ENCODE peak calls at places on chromosomes 2 and 18, in four cellular contexts. I is WTC11, X is K562, R is HepG2. Q is an unnamed sample.
A peak's percentile ranks its signal among the peaks of the same experiment; 100 is the strongest.

GRCh38 chr2:94982661-94983060 is 42.8 kb upstream of the MAL start:
- DNase-seq in R (no peak), X (no peak), I (no peak), Q (no peak)

GRCh38 chr2:218780851-218781690 is 876 bp upstream of the CYP27A1 start:
- DNase-seq in X (no peak), R (peak; percentile 92), I (no peak), Q (no peak)

GRCh38 chr18:77081387-77081773 is 51.2 kb downstream of the MBP start:
- DNase-seq in R (no peak), I (no peak), X (no peak), Q (no peak)

GRCh38 chr18:61282926-61283325 is 50.3 kb upstream of the CDH20 start:
- DNase-seq in X (no peak), R (no peak), I (no peak), Q (no peak)

GRCh38 chr18:46502444-46502843 is 154.6 kb downstream of the LOXHD1 start:
- DNase-seq in R (no peak), X (peak; percentile 9), I (peak; percentile 65), Q (peak; percentile 22)

GRCh38 chr18:41666251-41666650 is 288.8 kb upstream of the PIK3C3 start:
- DNase-seq in R (no peak), I (no peak), X (no peak), Q (no peak)

GRCh38 chr2:31197166-31197565 is 20.1 kb downstream of the CAPN14 start:
- DNase-seq in R (no peak), X (no peak), I (no peak), Q (no peak)

GRCh38 chr2:178304262-178304661 is 110.0 kb downstream of the OSBPL6 start:
- DNase-seq in X (peak; percentile 28), R (no peak), I (no peak), Q (no peak)

GRCh38 chr2:156340377-156340776 is 7.9 kb upstream of the NR4A2 start:
- DNase-seq in I (no peak), X (peak; percentile 64), R (no peak), Q (no peak)

GRCh38 chr18:32769242-32770180 is 3.3 kb downstream of the KLHL14 start:
- DNase-seq in I (peak; percentile 59), X (no peak), R (peak; percentile 82), Q (no peak)

GRCh38 chr2:164984428-164984827 is 29.1 kb upstream of the SLC38A11 start:
- DNase-seq in I (no peak), R (no peak), X (no peak), Q (no peak)

GRCh38 chr2:28348149-28348567 is 44.5 kb upstream of the FOSL2 start:
- DNase-seq in X (no peak), I (no peak), R (no peak), Q (no peak)

GRCh38 chr2:226409134-226409533 is 390.5 kb downstream of the IRS1 start:
- DNase-seq in I (no peak), R (no peak), X (no peak), Q (no peak)

GRCh38 chr18:79447703-79448367 is 52.1 kb downstream of the NFATC1 start:
- DNase-seq in I (no peak), R (no peak), X (no peak), Q (no peak)

GRCh38 chr2:5700551-5700950 is 8.4 kb downstream of the SOX11 start:
- DNase-seq in I (no peak), R (no peak), X (no peak), Q (no peak)

GRCh38 chr18:36499938-36500337 is 202.4 kb downstream of the FHOD3 start:
- DNase-seq in R (no peak), I (no peak), X (no peak), Q (no peak)

GRCh38 chr2:100730290-100730868 is 89.6 kb upstream of the NPAS2 start:
- DNase-seq in I (peak; percentile 72), R (peak; percentile 82), X (peak; percentile 46), Q (peak; percentile 27)

GRCh38 chr2:30681022-30681421 is 126.2 kb downstream of the CAPN13 start:
- DNase-seq in I (no peak), X (no peak), R (no peak), Q (no peak)

GRCh38 chr2:71749671-71750101 is 296.3 kb downstream of the DYSF start:
- DNase-seq in R (no peak), I (no peak), X (no peak), Q (no peak)

GRCh38 chr2:96554293-96555145 is 18.0 kb downstream of the ARID5A start:
- DNase-seq in I (peak; percentile 82), X (peak; percentile 67), R (peak; percentile 44), Q (peak; percentile 82)

GRCh38 chr2:112092286-112093041 is 37.4 kb downstream of the TMEM87B start:
- DNase-seq in I (no peak), X (no peak), R (no peak), Q (no peak)

GRCh38 chr2:30894498-30895119 is 87.4 kb upstream of the CAPN13 start:
- DNase-seq in I (no peak), R (no peak), X (no peak), Q (no peak)

GRCh38 chr2:134499307-134499706 is 219.5 kb downstream of the TMEM163 start:
- DNase-seq in I (no peak), R (no peak), X (no peak), Q (no peak)

GRCh38 chr2:60311524-60311923 is 241.9 kb downstream of the BCL11A start:
- DNase-seq in I (no peak), R (no peak), X (no peak), Q (no peak)

GRCh38 chr2:207385076-207385475 is 144.7 kb upstream of the CREB1 start:
- DNase-seq in R (no peak), X (no peak), I (no peak), Q (no peak)

GRCh38 chr2:12607971-12608370 is 108.8 kb upstream of the TRIB2 start:
- DNase-seq in R (no peak), X (no peak), I (no peak), Q (no peak)

GRCh38 chr2:228841877-228842276 is 429.2 kb downstream of the PID1 start:
- DNase-seq in I (no peak), X (no peak), R (no peak), Q (no peak)

GRCh38 chr2:223759569-223760430 is 77.6 kb downstream of the AP1S3 start:
- DNase-seq in X (no peak), I (no peak), R (peak; percentile 81), Q (no peak)

GRCh38 chr2:20224716-20225293 is at the start of gene SDC1:
- DNase-seq in X (peak; percentile 39), I (peak; percentile 65), R (no peak), Q (peak; percentile 66)

GRCh38 chr18:36179562-36180334 is 7.5 kb upstream of the MOCOS start:
- DNase-seq in I (no peak), X (peak; percentile 72), R (no peak), Q (no peak)

GRCh38 chr18:57953883-57954282 is 90.1 kb upstream of the NEDD4L start:
- DNase-seq in R (no peak), I (no peak), X (no peak), Q (no peak)

GRCh38 chr2:12302691-12303090 is 414.0 kb upstream of the TRIB2 start:
- DNase-seq in X (no peak), R (no peak), I (no peak), Q (no peak)

GRCh38 chr2:229909090-229909489 is 12.7 kb downstream of the TRIP12 start:
- DNase-seq in I (no peak), X (peak; percentile 12), R (no peak), Q (no peak)

GRCh38 chr2:72138011-72138881 is 9.4 kb downstream of the CYP26B1 start:
- DNase-seq in R (peak; percentile 24), X (no peak), I (no peak), Q (no peak)

DNA sequence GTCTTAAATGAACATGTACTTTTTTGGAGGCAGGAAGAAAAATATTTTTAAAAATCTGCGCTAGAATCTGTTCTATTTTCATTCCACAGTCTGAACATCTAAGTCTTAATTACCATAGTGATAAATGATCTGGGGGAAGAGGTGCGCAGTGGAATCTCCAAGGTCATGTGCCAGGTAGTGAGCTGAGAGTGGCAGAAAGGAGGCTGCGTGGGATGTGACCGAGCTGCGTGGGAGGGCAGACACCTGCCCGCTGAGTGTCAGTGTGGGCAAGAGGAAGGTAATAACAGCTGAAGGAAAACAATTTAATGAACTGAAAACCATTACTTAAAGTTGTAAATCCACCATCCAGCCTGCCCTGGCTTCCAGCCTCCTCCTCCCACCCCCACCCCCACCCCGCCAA is 11.2 kb upstream of the DTNB start:
- DNase-seq in I (no peak), X (no peak), R (no peak), Q (no peak)
- TF ChIP-seq ELF4 in I (no peak), X (no peak), R (no peak), Q (no peak)

DNA sequence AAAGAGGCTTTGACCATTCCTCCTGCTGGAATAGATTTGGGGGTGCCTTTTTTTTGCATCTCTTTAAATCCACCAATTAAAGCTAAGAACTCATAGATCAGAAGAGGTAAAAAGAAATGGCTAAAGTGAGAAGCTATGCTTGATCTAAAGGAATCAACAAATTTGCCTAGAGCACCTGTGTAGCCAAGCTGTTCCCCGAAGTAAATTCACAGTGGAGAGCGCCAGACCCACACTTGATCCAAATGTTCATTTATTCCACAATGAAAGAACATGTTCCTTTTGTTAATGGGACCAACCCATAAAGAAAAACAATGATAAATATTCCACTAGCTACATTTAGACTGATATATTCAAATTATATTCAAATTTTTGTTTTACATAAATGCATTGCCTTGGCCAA is 167.3 kb downstream of the PKP4 start:
- DNase-seq in R (no peak), I (no peak), X (no peak), Q (no peak)
- TF ChIP-seq ELF4 in R (no peak), I (no peak), X (no peak), Q (no peak)

GRCh38 chr2:119734051-119734450 is 25.7 kb upstream of the PTPN4 start:
- DNase-seq in X (no peak), R (no peak), I (no peak), Q (no peak)
- TF ChIP-seq ELF4 in X (no peak), R (no peak), I (no peak), Q (no peak)

GRCh38 chr2:238286551-238286950 is 1.9 kb downstream of the PER2 start:
- DNase-seq in I (no peak), X (no peak), R (peak; percentile 48), Q (no peak)

GRCh38 chr2:238286095-238286494 is 2.3 kb downstream of the PER2 start:
- DNase-seq in R (no peak), X (no peak), I (no peak), Q (no peak)

GRCh38 chr2:238285653-238286082 is 2.7 kb downstream of the PER2 start:
- DNase-seq in I (no peak), X (no peak), R (peak; percentile 99), Q (peak; percentile 27)

GRCh38 chr2:238287702-238288649 is at the start of gene PER2:
- DNase-seq in X (peak; percentile 51), I (peak; percentile 60), R (peak; percentile 84), Q (peak; percentile 59)

DNA sequence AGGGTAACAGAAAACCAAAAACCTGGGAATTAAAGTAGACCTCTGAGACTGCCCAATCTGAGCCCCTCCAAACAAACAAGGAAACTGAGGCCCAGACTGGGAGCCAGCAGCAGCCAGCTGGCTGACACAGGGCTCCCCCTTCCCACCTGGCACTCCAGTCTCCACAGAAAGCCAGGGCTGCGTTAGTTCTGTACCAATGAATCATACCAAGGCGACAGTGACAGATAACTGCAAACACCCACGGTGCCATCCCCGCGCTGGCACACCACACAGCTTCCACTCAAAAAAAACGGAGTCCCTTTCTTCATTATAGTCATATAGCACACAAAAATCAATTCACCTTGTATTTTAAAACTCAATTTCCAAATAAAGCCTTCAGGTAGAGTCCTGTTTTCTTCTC is 1.4 kb downstream of the PER2 start:
- DNase-seq in I (no peak), R (no peak), X (no peak), Q (no peak)
- TF ChIP-seq ELF4 in I (no peak), R (no peak), X (no peak), Q (no peak)

Q was measured in HEK293T.